ENCODE peak calls at places on chromosomes 13 and 19, in seven cellular contexts. One of them, this sample, is unnamed.

GRCh38 chr13:57624565-57625435 is 6.7 kb upstream of the PCDH17 start:
- DNase-seq in HCT116: no peak
- DNase-seq in SK-N-SH: peak
- DNase-seq in K562: peak
- DNase-seq in H1: no peak
- DNase-seq in HepG2: peak
- DNase-seq in GM12878: no peak
- DNase-seq in this sample: peak

GRCh38 chr13:110676057-110676510 is 29.8 kb downstream of the CARS2 start:
- DNase-seq in HCT116: no peak
- DNase-seq in SK-N-SH: no peak
- DNase-seq in K562: no peak
- DNase-seq in H1: no peak
- DNase-seq in HepG2: no peak
- DNase-seq in GM12878: peak
- DNase-seq in this sample: no peak

GRCh38 chr13:74251778-74252519 is 117.7 kb upstream of the KLF12 start:
- DNase-seq in HCT116: no peak
- DNase-seq in SK-N-SH: no peak
- DNase-seq in K562: no peak
- DNase-seq in H1: no peak
- DNase-seq in HepG2: no peak
- DNase-seq in GM12878: no peak
- DNase-seq in this sample: no peak

GRCh38 chr19:34327851-34328250 is 37.1 kb upstream of the GPI start:
- DNase-seq in HCT116: no peak
- DNase-seq in SK-N-SH: no peak
- DNase-seq in K562: peak
- DNase-seq in H1: no peak
- DNase-seq in HepG2: no peak
- DNase-seq in GM12878: no peak
- DNase-seq in this sample: no peak

GRCh38 chr19:35013820-35014754 is 14.0 kb downstream of the GRAMD1A start:
- DNase-seq in HCT116: no peak
- DNase-seq in SK-N-SH: peak
- DNase-seq in K562: no peak
- DNase-seq in H1: no peak
- DNase-seq in HepG2: no peak
- DNase-seq in GM12878: no peak
- DNase-seq in this sample: no peak

GRCh38 chr19:35718345-35719041 is 690 bp downstream of the KMT2B start:
- DNase-seq in HCT116: no peak
- DNase-seq in SK-N-SH: peak
- DNase-seq in K562: peak
- DNase-seq in H1: no peak
- DNase-seq in HepG2: no peak
- DNase-seq in GM12878: no peak
- DNase-seq in this sample: no peak

GRCh38 chr19:46618670-46619231 is 6.1 kb downstream of the PTGIR start:
- DNase-seq in HCT116: no peak
- DNase-seq in SK-N-SH: peak
- DNase-seq in K562: no peak
- DNase-seq in H1: no peak
- DNase-seq in HepG2: no peak
- DNase-seq in GM12878: peak
- DNase-seq in this sample: peak

GRCh38 chr19:33427801-33428626 is 54.5 kb downstream of the CEBPG start:
- DNase-seq in HCT116: no peak
- DNase-seq in SK-N-SH: no peak
- DNase-seq in K562: no peak
- DNase-seq in H1: no peak
- DNase-seq in HepG2: no peak
- DNase-seq in GM12878: no peak
- DNase-seq in this sample: no peak

GRCh38 chr13:100954430-100955361 is 280.1 kb upstream of the TMTC4 start:
- DNase-seq in HCT116: no peak
- DNase-seq in SK-N-SH: peak
- DNase-seq in K562: no peak
- DNase-seq in H1: no peak
- DNase-seq in HepG2: no peak
- DNase-seq in GM12878: no peak
- DNase-seq in this sample: no peak
- TF ChIP-seq JUND in HCT116: no peak
- TF ChIP-seq JUND in SK-N-SH: no peak
- TF ChIP-seq JUND in K562: no peak
- TF ChIP-seq JUND in H1: no peak
- TF ChIP-seq JUND in HepG2: no peak
- TF ChIP-seq JUND in GM12878: no peak
- TF ChIP-seq JUND in this sample: no peak

GRCh38 chr13:94210826-94211225 is 268.7 kb downstream of the DCT start:
- DNase-seq in HCT116: no peak
- DNase-seq in SK-N-SH: no peak
- DNase-seq in K562: no peak
- DNase-seq in H1: no peak
- DNase-seq in HepG2: no peak
- DNase-seq in GM12878: no peak
- DNase-seq in this sample: no peak

GRCh38 chr13:94201022-94201421 is 278.5 kb downstream of the DCT start:
- DNase-seq in HCT116: no peak
- DNase-seq in SK-N-SH: no peak
- DNase-seq in K562: no peak
- DNase-seq in H1: no peak
- DNase-seq in HepG2: no peak
- DNase-seq in GM12878: no peak
- DNase-seq in this sample: no peak

GRCh38 chr13:94209110-94209509 is 270.4 kb downstream of the DCT start:
- DNase-seq in HCT116: no peak
- DNase-seq in SK-N-SH: no peak
- DNase-seq in K562: no peak
- DNase-seq in H1: no peak
- DNase-seq in HepG2: no peak
- DNase-seq in GM12878: no peak
- DNase-seq in this sample: peak

DNA sequence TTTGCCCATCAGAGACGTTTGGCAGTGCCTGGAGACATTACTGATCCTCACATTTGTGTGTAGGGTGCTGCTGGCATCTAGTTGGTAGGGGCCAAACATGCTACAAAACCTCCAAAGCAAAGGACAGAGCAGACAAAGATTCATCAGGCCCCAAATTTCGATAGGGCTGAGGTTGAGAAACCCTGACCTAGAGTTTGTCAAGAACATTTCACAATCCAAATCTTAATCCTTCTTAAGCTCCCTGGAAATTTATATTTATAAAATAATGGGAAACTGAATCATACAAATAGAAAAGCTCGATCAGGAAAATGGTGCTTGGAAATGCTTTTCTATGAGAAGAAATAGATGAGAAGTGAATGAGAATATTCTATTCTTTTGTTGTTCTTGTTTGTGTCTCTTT is 273.6 kb downstream of the DCT start:
- DNase-seq in HCT116: no peak
- DNase-seq in SK-N-SH: no peak
- DNase-seq in K562: no peak
- DNase-seq in H1: no peak
- DNase-seq in HepG2: no peak
- DNase-seq in GM12878: no peak
- DNase-seq in this sample: no peak
- TF ChIP-seq JUND in HCT116: no peak
- TF ChIP-seq JUND in SK-N-SH: no peak
- TF ChIP-seq JUND in K562: no peak
- TF ChIP-seq JUND in H1: no peak
- TF ChIP-seq JUND in HepG2: no peak
- TF ChIP-seq JUND in GM12878: no peak
- TF ChIP-seq JUND in this sample: no peak

GRCh38 chr13:84455143-84455905 is 573.0 kb upstream of the SLITRK1 start:
- DNase-seq in HCT116: no peak
- DNase-seq in SK-N-SH: peak
- DNase-seq in K562: no peak
- DNase-seq in H1: no peak
- DNase-seq in HepG2: peak
- DNase-seq in GM12878: no peak
- DNase-seq in this sample: no peak
- TF ChIP-seq JUND in HCT116: no peak
- TF ChIP-seq JUND in SK-N-SH: no peak
- TF ChIP-seq JUND in K562: no peak
- TF ChIP-seq JUND in H1: no peak
- TF ChIP-seq JUND in HepG2: no peak
- TF ChIP-seq JUND in GM12878: no peak
- TF ChIP-seq JUND in this sample: no peak

GRCh38 chr19:48777720-48778119 is 22.4 kb downstream of the FGF21 start:
- DNase-seq in HCT116: no peak
- DNase-seq in SK-N-SH: no peak
- DNase-seq in K562: no peak
- DNase-seq in H1: no peak
- DNase-seq in HepG2: no peak
- DNase-seq in GM12878: no peak
- DNase-seq in this sample: no peak
- TF ChIP-seq JUND in HCT116: no peak
- TF ChIP-seq JUND in SK-N-SH: no peak
- TF ChIP-seq JUND in K562: no peak
- TF ChIP-seq JUND in H1: no peak
- TF ChIP-seq JUND in HepG2: no peak
- TF ChIP-seq JUND in GM12878: no peak
- TF ChIP-seq JUND in this sample: no peak

This sample was measured in T47D.